ENCODE peak calls at places on chromosomes 13 and 19, in six cellular contexts. A is activated B cell treated with CpG ODN at 0.5 μM for 24 hours, I is thoracic aorta, N is LNCaP clone FGC, H is transverse colon, J is upper lobe of right lung. L is an unnamed sample.

GRCh38 chr13:110425444-110425780 is 118.3 kb downstream of the COL4A2 start:
- DNase-seq in J (no peak), H (no peak), I (no peak), N (no peak), A (no peak), L (no peak)

GRCh38 chr13:91576590-91576989 is 178.2 kb downstream of the GPC5 start:
- DNase-seq in H (peak), J (no peak), I (no peak), N (no peak), A (no peak), L (no peak)

GRCh38 chr19:38452430-38453366 is 19.2 kb downstream of the RYR1 start:
- DNase-seq in A (no peak), N (no peak), I (no peak), J (no peak), H (no peak), L (no peak)

GRCh38 chr19:55633866-55634265 is 6.9 kb upstream of the ZNF580 start:
- DNase-seq in J (no peak), N (no peak), I (no peak), H (no peak), A (no peak), L (no peak)

GRCh38 chr13:32582281-32582680 is 4.0 kb upstream of the PDS5B start:
- DNase-seq in H (no peak), J (no peak), N (no peak), A (no peak), I (no peak), L (no peak)

GRCh38 chr13:94128430-94128829 is 351.1 kb downstream of the DCT start:
- DNase-seq in I (no peak), J (no peak), H (no peak), N (peak), A (no peak), L (peak)

GRCh38 chr13:48783181-48783630 is 129.5 kb downstream of the CYSLTR2 start:
- DNase-seq in A (no peak), N (no peak), I (peak), J (peak), H (peak), L (peak)

GRCh38 chr13:51619614-51620013 is 35.4 kb downstream of the WDFY2 start:
- DNase-seq in J (no peak), N (no peak), A (no peak), I (no peak), H (no peak), L (peak)

GRCh38 chr13:113726961-113727411 is 32.0 kb upstream of the TMEM255B start:
- DNase-seq in H (no peak), I (no peak), A (no peak), J (peak), N (no peak), L (no peak)

GRCh38 chr13:50529154-50529882 is 314.2 kb downstream of the DLEU7 start:
- DNase-seq in I (peak), H (peak), A (no peak), J (peak), N (peak), L (peak)

GRCh38 chr19:40055049-40055448 is 982 bp downstream of the ZNF780B start:
- DNase-seq in J (no peak), A (no peak), N (no peak), H (no peak), I (no peak), L (no peak)

GRCh38 chr13:49922301-49922700 is 13.8 kb downstream of the SPRYD7 start:
- DNase-seq in N (no peak), A (no peak), H (no peak), I (no peak), J (no peak), L (no peak)

GRCh38 chr13:22936228-22936627 is 244.6 kb upstream of the SGCG start:
- DNase-seq in J (no peak), N (no peak), A (no peak), H (no peak), I (no peak), L (no peak)

GRCh38 chr13:25717798-25718197 is 334.0 kb downstream of the SHISA2 start:
- DNase-seq in N (no peak), H (no peak), J (no peak), A (no peak), I (no peak), L (no peak)

GRCh38 chr19:19006213-19006612 is 27.1 kb downstream of the SUGP2 start:
- DNase-seq in N (no peak), I (no peak), A (no peak), J (no peak), H (no peak), L (peak)

GRCh38 chr19:47723573-47723923 is 10.3 kb downstream of the EHD2 start:
- DNase-seq in I (no peak), A (no peak), H (peak), J (peak), N (no peak), L (peak)

GRCh38 chr13:113814435-113814821 is 49.4 kb downstream of the GAS6 start:
- DNase-seq in H (no peak), J (peak), N (no peak), A (no peak), I (no peak), L (peak)

GRCh38 chr19:29547361-29547960 is 21.7 kb downstream of the VSTM2B start:
- DNase-seq in N (no peak), I (no peak), J (peak), H (no peak), A (no peak), L (no peak)

GRCh38 chr19:19259741-19260140 is 13.4 kb downstream of the TM6SF2 start:
- DNase-seq in J (no peak), N (no peak), I (no peak), H (no peak), A (no peak), L (peak)

GRCh38 chr13:96849091-96849490 is 145.2 kb downstream of the OXGR1 start:
- DNase-seq in I (no peak), H (no peak), A (no peak), N (no peak), J (no peak), L (no peak)

GRCh38 chr19:58305065-58305931 is at the start of gene ERVK3-1:
- DNase-seq in J (peak), I (peak), A (peak), N (peak), H (peak), L (peak)
- TF ChIP-seq CTCF in J (no peak), I (no peak), A (no peak), N (no peak), H (peak), L (no peak)

GRCh38 chr19:36113895-36114762 is 546 bp downstream of the POLR2I start:
- DNase-seq in N (no peak), J (no peak), I (no peak), H (peak), A (no peak), L (peak)
- TF ChIP-seq CTCF in N (peak), J (no peak), I (no peak), H (no peak), A (no peak), L (no peak)

GRCh38 chr13:77184455-77184854 is 142.4 kb downstream of the MYCBP2 start:
- DNase-seq in I (no peak), H (no peak), J (no peak), N (no peak), A (peak), L (peak)
- TF ChIP-seq CTCF in I (no peak), H (no peak), J (no peak), N (no peak), A (no peak), L (no peak)

GRCh38 chr13:44116562-44117315 is 237.0 kb downstream of the LACC1 start:
- DNase-seq in A (no peak), N (no peak), J (no peak), I (no peak), H (no peak), L (peak)
- TF ChIP-seq CTCF in A (no peak), N (no peak), J (no peak), I (peak), H (no peak), L (peak)